ENCODE peak calls at places on chromosomes 4 and X, in eight cellular contexts. I is fibroblast of lung, Q is SK-N-SH, F is H9, C is IMR-90, H is GM12878, Z is PC-3, L is colonic mucosa. K is an unnamed sample.

GRCh38 chr4:1187182-1187581 is 14.8 kb upstream of the SPON2 start:
- DNase-seq in I (peak; percentile 43), Q (no peak), F (no peak), C (peak; percentile 42), H (no peak), Z (no peak), L (peak; percentile 25), K (no peak)

GRCh38 chr4:152534541-152535231 is 1.2 kb downstream of the FBXW7 start:
- DNase-seq in I (peak; percentile 14), Q (peak; percentile 52), F (peak; percentile 35), C (no peak), H (no peak), Z (no peak), L (peak; percentile 54), K (peak; percentile 73)

GRCh38 chr4:10115271-10115656 is 1.3 kb downstream of the WDR1 start:
- DNase-seq in I (peak; percentile 49), Q (no peak), F (no peak), C (peak; percentile 60), H (no peak), Z (peak; percentile 31), L (peak; percentile 28), K (no peak)

GRCh38 chr4:55742655-55743191 is 76.9 kb upstream of the EXOC1L start:
- DNase-seq in I (peak; percentile 38), Q (peak; percentile 53), F (no peak), C (peak; percentile 59), H (no peak), Z (peak; percentile 11), L (no peak), K (no peak)

GRCh38 chr4:110128092-110128989 is 70.1 kb downstream of the ELOVL6 start:
- DNase-seq in I (no peak), Q (no peak), F (no peak), C (no peak), H (no peak), Z (no peak), L (peak; percentile 43), K (no peak)

GRCh38 chr4:130071746-130072145 is 975.8 kb downstream of the C4orf33 start:
- DNase-seq in I (no peak), Q (no peak), F (no peak), C (no peak), H (no peak), Z (no peak), L (no peak), K (no peak)

GRCh38 chr4:13260513-13260912 is 223.6 kb downstream of the RAB28 start:
- DNase-seq in I (no peak), Q (no peak), F (no peak), C (no peak), H (no peak), Z (no peak), L (no peak), K (no peak)

GRCh38 chr4:169362607-169363006 is 91.9 kb upstream of the SH3RF1 start:
- DNase-seq in I (no peak), Q (no peak), F (no peak), C (no peak), H (no peak), Z (no peak), L (no peak), K (no peak)

GRCh38 chrX:68365356-68365755 is 67.9 kb downstream of the OPHN1 start:
- DNase-seq in I (peak; percentile 58), Q (no peak), F (no peak), C (peak; percentile 47), H (no peak), Z (no peak), L (no peak), K (no peak)

GRCh38 chr4:86972997-86973396 is 38.2 kb downstream of the AFF1 start:
- DNase-seq in I (peak; percentile 33), Q (no peak), F (peak; percentile 45), C (no peak), H (no peak), Z (peak; percentile 62), L (peak; percentile 86), K (peak; percentile 68)

GRCh38 chrX:41386222-41386990 is 52.4 kb downstream of the DDX3X start:
- DNase-seq in I (no peak), Q (no peak), F (no peak), C (peak; percentile 41), H (no peak), Z (peak; percentile 45), L (no peak), K (no peak)

GRCh38 chr4:145381163-145381562 is 100.5 kb upstream of the SMAD1 start:
- DNase-seq in I (no peak), Q (no peak), F (no peak), C (no peak), H (no peak), Z (no peak), L (no peak), K (no peak)

GRCh38 chrX:136219893-136220292 is 31.3 kb downstream of the MAP7D3 start:
- DNase-seq in I (no peak), Q (no peak), F (no peak), C (no peak), H (no peak), Z (peak; percentile 61), L (no peak), K (no peak)

GRCh38 chrX:21166302-21166982 is 207.8 kb upstream of the CNKSR2 start:
- DNase-seq in I (peak; percentile 5), Q (no peak), F (no peak), C (peak; percentile 25), H (no peak), Z (peak; percentile 24), L (no peak), K (no peak)

GRCh38 chr4:122086338-122086737 is 65.8 kb upstream of the BLTP1 start:
- DNase-seq in I (peak; percentile 81), Q (no peak), F (no peak), C (peak; percentile 18), H (no peak), Z (no peak), L (no peak), K (no peak)

GRCh38 chrX:64894454-64895038 is 81.7 kb downstream of the ZC4H2 start:
- DNase-seq in I (no peak), Q (peak; percentile 25), F (peak; percentile 63), C (peak; percentile 5), H (no peak), Z (peak; percentile 64), L (peak; percentile 60), K (peak; percentile 84)

GRCh38 chrX:79336869-79337815 is 30.0 kb downstream of the ITM2A start:
- DNase-seq in I (no peak), Q (no peak), F (no peak), C (no peak), H (no peak), Z (no peak), L (no peak), K (no peak)
- TF ChIP-seq CTCF in I (no peak), Q (no peak), F (no peak), C (no peak), H (no peak), Z (no peak), L (no peak), K (no peak)

DNA sequence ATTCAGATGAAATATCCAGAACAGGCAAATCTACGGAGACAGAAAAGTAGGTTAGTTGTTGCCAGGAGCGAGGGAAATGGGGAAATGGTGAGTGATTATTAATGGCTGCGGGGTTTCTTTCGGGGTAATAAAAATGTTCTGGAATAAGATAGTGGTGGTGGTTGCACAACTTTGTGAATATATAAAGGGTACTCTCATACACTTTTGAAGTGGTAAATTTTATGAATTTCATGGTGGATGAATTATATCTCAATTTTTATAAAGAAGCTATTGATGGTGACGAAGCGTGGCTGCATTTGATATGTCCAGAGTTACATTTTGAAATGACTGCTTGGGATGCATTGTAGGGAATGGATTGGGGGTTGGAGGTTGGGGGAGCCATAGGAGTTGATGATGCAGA is 16.3 kb downstream of the FAM47E start:
- DNase-seq in I (no peak), Q (no peak), F (no peak), C (no peak), H (no peak), Z (no peak), L (no peak), K (no peak)
- H3K9ac ChIP-seq in I (no peak overlapping the region), Q (no peak overlapping the region), F (no peak overlapping the region), C (no peak overlapping the region), H (no peak overlapping the region), Z (no peak overlapping the region), L (no peak overlapping the region), K (no peak overlapping the region)

DNA sequence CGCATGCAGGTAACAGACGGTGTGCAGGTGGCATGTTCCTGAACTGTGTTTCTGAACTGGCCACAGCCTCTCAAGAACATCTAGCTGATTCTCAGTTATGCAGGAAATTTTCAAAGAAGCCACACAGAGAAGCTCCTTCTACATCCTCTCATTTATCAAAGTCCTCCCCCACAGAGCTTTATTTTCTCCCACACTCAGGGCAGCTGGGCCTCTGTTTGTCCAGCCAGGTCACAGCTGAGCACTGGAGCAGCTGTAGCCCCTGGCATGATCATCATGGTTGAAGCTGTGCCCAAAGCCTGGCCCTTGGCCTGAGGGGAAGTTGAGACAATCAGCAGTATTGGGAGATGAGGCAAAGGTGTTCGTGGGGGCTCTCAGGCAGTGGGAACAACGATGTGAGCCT is 342.1 kb downstream of the ZNF674 start:
- DNase-seq in I (no peak), Q (no peak), F (no peak), C (no peak), H (no peak), Z (no peak), L (no peak), K (no peak)
- H3K27ac ChIP-seq in I (no peak overlapping the region), Q (no peak overlapping the region), F (no peak overlapping the region), C (no peak overlapping the region), H (no peak overlapping the region), Z (no peak overlapping the region), L (no peak overlapping the region), K (no peak overlapping the region)

GRCh38 chr4:176335421-176335820 is 15.7 kb downstream of the SPCS3 start:
- DNase-seq in I (peak; percentile 64), Q (no peak), F (no peak), C (peak; percentile 79), H (no peak), Z (peak; percentile 16), L (no peak), K (no peak)

GRCh38 chr4:176343286-176343685 is 23.5 kb downstream of the SPCS3 start:
- DNase-seq in I (no peak), Q (no peak), F (no peak), C (no peak), H (no peak), Z (no peak), L (no peak), K (no peak)

GRCh38 chr4:176339936-176340761 is 20.4 kb downstream of the SPCS3 start:
- DNase-seq in I (no peak), Q (peak; percentile 5), F (no peak), C (no peak), H (no peak), Z (no peak), L (no peak), K (peak; percentile 56)

GRCh38 chr4:176342384-176342783 is 22.6 kb downstream of the SPCS3 start:
- DNase-seq in I (no peak), Q (no peak), F (no peak), C (no peak), H (no peak), Z (no peak), L (no peak), K (no peak)

GRCh38 chr4:176340871-176341685 is 21.3 kb downstream of the SPCS3 start:
- DNase-seq in I (peak; percentile 80), Q (peak; percentile 46), F (no peak), C (peak; percentile 66), H (no peak), Z (peak; percentile 52), L (no peak), K (no peak)
- TF ChIP-seq CTCF in I (peak; percentile 46), Q (peak; percentile 80), F (peak; percentile 73), C (peak; percentile 76), H (peak; percentile 74), Z (peak; percentile 77), L (peak; percentile 47), K (peak; percentile 80)

K was measured in endodermal cell.